ENCODE peak calls at places on chromosomes 11 and 22, in five cellular contexts. R is anterior cingulate cortex, E is B cell, T is transverse colon, W is amniotic stem cell. O is an unnamed sample.
A peak's percentile ranks its signal among the peaks of the same experiment; 100 is the strongest.

GRCh38 chr11:108562746-108563581 is 30.6 kb downstream of the EXPH5 start:
- DNase-seq in R (no peak), E (no peak), T (no peak), W (no peak), O (no peak)

GRCh38 chr11:1458340-1459218 is 28.0 kb downstream of the MOB2 start:
- DNase-seq in R (no peak), E (no peak), T (peak; percentile 80), W (no peak), O (no peak)

GRCh38 chr11:66407651-66408050 is 13.2 kb upstream of the NPAS4 start:
- DNase-seq in R (no peak), E (no peak), T (no peak), W (no peak), O (no peak)

GRCh38 chr11:75347781-75348613 is 3.5 kb downstream of the ARRB1 start:
- DNase-seq in R (no peak), E (no peak), T (no peak), W (peak; percentile 41), O (no peak)

GRCh38 chr11:3160252-3161031 is 4.7 kb downstream of the OSBPL5 start:
- DNase-seq in R (peak; percentile 78), E (no peak), T (peak; percentile 84), W (peak; percentile 72), O (no peak)

GRCh38 chr11:86119062-86119461 is 50.2 kb upstream of the PICALM start:
- DNase-seq in R (no peak), E (no peak), T (no peak), W (no peak), O (no peak)

GRCh38 chr11:119907934-119908760 is 179.1 kb upstream of the NECTIN1 start:
- DNase-seq in R (no peak), E (no peak), T (peak; percentile 32), W (no peak), O (peak; percentile 27)

GRCh38 chr11:75786101-75786736 is 17.6 kb downstream of the DGAT2 start:
- DNase-seq in R (no peak), E (no peak), T (peak; percentile 72), W (no peak), O (no peak)

GRCh38 chr11:86484164-86484794 is 109.6 kb downstream of the CCDC81 start:
- DNase-seq in R (no peak), E (no peak), T (no peak), W (no peak), O (no peak)

GRCh38 chr11:124867700-124868099 is 2.5 kb downstream of the ROBO3 start:
- DNase-seq in R (no peak), E (peak; percentile 65), T (no peak), W (no peak), O (peak; percentile 59)

GRCh38 chr11:108966206-108966605 is 301.3 kb downstream of the DDX10 start:
- DNase-seq in R (no peak), E (no peak), T (no peak), W (no peak), O (no peak)

GRCh38 chr11:69664901-69665300 is 10.3 kb downstream of the LTO1 start:
- DNase-seq in R (no peak), E (no peak), T (no peak), W (no peak), O (no peak)

GRCh38 chr22:50271519-50271970 is 1.4 kb upstream of the MAPK11 start:
- DNase-seq in R (no peak), E (peak; percentile 89), T (peak; percentile 75), W (no peak), O (peak; percentile 65)

GRCh38 chr11:67656278-67656922 is 5.9 kb upstream of the ACY3 start:
- DNase-seq in R (no peak), E (no peak), T (no peak), W (no peak), O (peak; percentile 72)

GRCh38 chr11:33536178-33536577 is 164.4 kb downstream of the C11orf91 start:
- DNase-seq in R (no peak), E (no peak), T (no peak), W (no peak), O (no peak)

GRCh38 chr11:118544647-118545010 is 13.6 kb downstream of the TMEM25 start:
- DNase-seq in R (no peak), E (no peak), T (no peak), W (no peak), O (no peak)

GRCh38 chr11:88523362-88524028 is 186.0 kb upstream of the CTSC start:
- DNase-seq in R (no peak), E (no peak), T (no peak), W (no peak), O (no peak)